ENCODE peak calls at places on chromosome 22, in eight cellular contexts. D, C, I, E, G, N, S and Y are unnamed samples.

GRCh38 chr22:25838960-25839741 is 97.2 kb downstream of the MYO18B start:
- DNase-seq in S (no peak), I (no peak), E (no peak), N (no peak), C (no peak), D (no peak), G (no peak), Y (no peak)

GRCh38 chr22:30001459-30001858 is 78.8 kb upstream of the HORMAD2 start:
- DNase-seq in C (no peak), E (no peak), D (no peak), S (no peak), I (no peak), G (no peak), N (no peak), Y (no peak)

GRCh38 chr22:24053481-24054226 is 42.5 kb downstream of the CABIN1 start:
- DNase-seq in C (no peak), G (no peak), N (no peak), I (no peak), E (no peak), D (no peak), S (peak), Y (peak)

GRCh38 chr22:33221566-33221965 is 163.4 kb upstream of the SYN3 start:
- DNase-seq in S (no peak), C (no peak), N (no peak), D (no peak), I (no peak), E (no peak), G (no peak), Y (no peak)

GRCh38 chr22:29032584-29032983 is 29.0 kb downstream of the C22orf31 start:
- DNase-seq in E (no peak), C (peak), D (no peak), I (peak), S (no peak), G (peak), N (no peak), Y (no peak)

GRCh38 chr22:39098576-39098975 is 1.5 kb downstream of the APOBEC3H start:
- DNase-seq in I (no peak), N (no peak), E (no peak), G (no peak), S (no peak), C (no peak), D (no peak), Y (no peak)

GRCh38 chr22:38758276-38758945 is 2.6 kb upstream of the SUN2 start:
- DNase-seq in N (no peak), C (no peak), G (no peak), D (peak), I (no peak), E (no peak), S (no peak), Y (no peak)

GRCh38 chr22:33451851-33452469 is 393.8 kb upstream of the SYN3 start:
- DNase-seq in I (no peak), G (peak), N (no peak), E (no peak), S (peak), D (no peak), C (no peak), Y (no peak)

GRCh38 chr22:41912338-41913039 is 2.4 kb downstream of the SHISA8 start:
- DNase-seq in N (no peak), C (no peak), G (no peak), D (no peak), E (no peak), S (no peak), I (no peak), Y (no peak)

GRCh38 chr22:40107756-40108437 is 69.8 kb upstream of the TNRC6B start:
- DNase-seq in S (peak), G (peak), I (peak), E (peak), N (peak), C (peak), D (peak), Y (no peak)

GRCh38 chr22:27880778-27881394 is 38.2 kb downstream of the PITPNB start:
- DNase-seq in D (no peak), I (peak), C (peak), N (peak), E (no peak), S (peak), G (peak), Y (no peak)

GRCh38 chr22:36329217-36330078 is 58.3 kb downstream of the MYH9 start:
- DNase-seq in E (no peak), N (peak), G (peak), D (peak), I (peak), S (peak), C (peak), Y (no peak)

GRCh38 chr22:21755855-21756284 is 20.3 kb upstream of the YPEL1 start:
- DNase-seq in E (no peak), C (no peak), G (peak), N (peak), D (peak), I (peak), S (peak), Y (no peak)

GRCh38 chr22:46381731-46382130 is 46.2 kb downstream of the TRMU start:
- DNase-seq in G (no peak), I (no peak), N (no peak), D (no peak), E (no peak), C (no peak), S (no peak), Y (no peak)

GRCh38 chr22:50621948-50622722 is 5.8 kb downstream of the ARSA start:
- DNase-seq in D (peak), G (no peak), N (no peak), S (no peak), I (no peak), E (no peak), C (peak), Y (no peak)

GRCh38 chr22:25403752-25404471 is 160.6 kb upstream of the GRK3 start:
- DNase-seq in D (peak), E (no peak), S (peak), C (no peak), N (peak), I (peak), G (peak), Y (no peak)

GRCh38 chr22:33897621-33897910 is 22.7 kb downstream of the LARGE1 start:
- DNase-seq in D (no peak), C (no peak), S (no peak), E (no peak), I (no peak), G (no peak), N (no peak), Y (no peak)

GRCh38 chr22:27881404-27881803 is 37.7 kb downstream of the PITPNB start:
- DNase-seq in I (no peak), E (no peak), N (no peak), D (no peak), S (peak), G (peak), C (no peak), Y (no peak)